ENCODE peak calls at places on chromosomes 4 and X, in six cellular contexts. G is OCI-LY7, Y is HCT116, X is SK-N-SH, K is GM23248, U is GM23338. Q is an unnamed sample. For H3K9me2, the result is how much of the 10 kb centered on the place peaks cover.

GRCh38 chr4:73589261-73589847 is 30.9 kb downstream of the RASSF6 start:
- DNase-seq in U (no peak), X (no peak), G (no peak), Y (no peak), K (peak), Q (peak)

GRCh38 chr4:122625156-122625555 is 4.3 kb upstream of the IL21 start:
- DNase-seq in X (no peak), U (no peak), G (no peak), K (peak), Y (no peak), Q (no peak)

GRCh38 chr4:99144070-99144469 is at the start of gene ADH4:
- DNase-seq in K (peak), Y (no peak), G (no peak), X (no peak), U (no peak), Q (no peak)

GRCh38 chr4:101086801-101087586 is 260.3 kb downstream of the PPP3CA start:
- DNase-seq in G (peak), K (no peak), Y (no peak), U (peak), X (no peak), Q (no peak)

GRCh38 chr4:137125011-137125410 is 407.3 kb downstream of the PCDH18 start:
- DNase-seq in U (no peak), X (no peak), Y (peak), K (peak), G (no peak), Q (no peak)

GRCh38 chr4:175986-176385 is 51.7 kb downstream of the ZNF718 start:
- DNase-seq in G (no peak), X (no peak), Y (no peak), K (no peak), U (no peak), Q (no peak)

GRCh38 chr4:110249687-110250387 is 51.4 kb upstream of the ELOVL6 start:
- DNase-seq in G (no peak), K (peak), X (no peak), Y (no peak), U (no peak), Q (no peak)

GRCh38 chr4:28479666-28480065 is 1619.0 kb downstream of the STIM2 start:
- DNase-seq in X (no peak), Y (no peak), K (no peak), U (peak), G (no peak), Q (no peak)

GRCh38 chrX:84735025-84735424 is 232.8 kb upstream of the HDX start:
- DNase-seq in K (no peak), U (no peak), X (no peak), G (no peak), Y (no peak), Q (no peak)

GRCh38 chrX:133085785-133086184 is 11.1 kb downstream of the USP26 start:
- DNase-seq in X (no peak), G (no peak), K (no peak), U (no peak), Y (no peak), Q (no peak)

GRCh38 chrX:102765794-102766193 is 45.3 kb downstream of the GPRASP3 start:
- DNase-seq in X (no peak), Y (no peak), G (no peak), U (no peak), K (peak), Q (no peak)

GRCh38 chrX:142998447-142999208 is 27.1 kb upstream of the SPANXN4 start:
- DNase-seq in G (no peak), X (no peak), Y (no peak), K (no peak), U (no peak), Q (no peak)

GRCh38 chr4:121564840-121565375 is 131.9 kb downstream of the ANXA5 start:
- DNase-seq in K (peak), X (no peak), G (no peak), Y (no peak), U (no peak), Q (no peak)

GRCh38 chrX:23904096-23904495 is 3.6 kb downstream of the APOO start:
- DNase-seq in G (no peak), Y (no peak), K (no peak), X (no peak), U (no peak), Q (peak)

GRCh38 chr4:126991965-126992364 is 640.8 kb upstream of the INTU start:
- DNase-seq in K (peak), Y (no peak), G (no peak), U (no peak), X (no peak), Q (no peak)

GRCh38 chr4:113407409-113407808 is 354.1 kb downstream of the CAMK2D start:
- DNase-seq in X (no peak), Y (no peak), G (peak), K (no peak), U (peak), Q (no peak)

GRCh38 chrX:64842492-64842891 is 133.8 kb downstream of the ZC4H2 start:
- DNase-seq in Y (no peak), X (no peak), K (no peak), U (no peak), G (peak), Q (no peak)

GRCh38 chr4:4637710-4638109 is 95.9 kb upstream of the STX18 start:
- DNase-seq in X (no peak), K (no peak), Y (peak), U (no peak), G (no peak), Q (no peak)

GRCh38 chr4:137530176-137530575 is 2.1 kb downstream of the PCDH18 start:
- DNase-seq in Y (no peak), G (no peak), X (no peak), U (no peak), K (peak), Q (no peak)

GRCh38 chrX:102768984-102769761 is 48.6 kb downstream of the GPRASP3 start:
- DNase-seq in X (peak), U (peak), G (peak), Y (peak), K (peak), Q (peak)

GRCh38 chr4:173801876-173802713 is 272.1 kb upstream of the HAND2 start:
- DNase-seq in G (no peak), K (peak), Y (no peak), U (no peak), X (no peak), Q (no peak)

GRCh38 chr4:101346562-101347266 is 612 bp downstream of the PPP3CA start:
- DNase-seq in X (no peak), G (peak), K (peak), Y (no peak), U (peak), Q (peak)

GRCh38 chr4:128831526-128832252 is 22.2 kb downstream of the JADE1 start:
- DNase-seq in X (peak), Y (no peak), U (peak), G (no peak), K (no peak), Q (no peak)

GRCh38 chrX:68758671-68759070 is 70.2 kb upstream of the EFNB1 start:
- DNase-seq in U (no peak), G (no peak), K (no peak), Y (no peak), X (no peak), Q (no peak)

GRCh38 chr4:12399781-12400180 is 971.1 kb upstream of the HS3ST1 start:
- DNase-seq in X (no peak), G (no peak), K (no peak), Y (no peak), U (no peak), Q (no peak)

GRCh38 chr4:186693894-186694293 is 29.8 kb downstream of the FAT1 start:
- DNase-seq in U (no peak), Y (no peak), X (no peak), G (no peak), K (no peak), Q (no peak)
- H3K4me2 ChIP-seq in U (no peak), Y (peak), X (no peak), G (no peak), K (peak), Q (no peak)

GRCh38 chr4:7273741-7274297 is 81.5 kb downstream of the SORCS2 start:
- DNase-seq in G (no peak), U (no peak), K (no peak), Y (no peak), X (no peak), Q (no peak)
- H3K9me2 ChIP-seq in G (under half), U (under half), K (under half), Y (under half), X (under half), Q (under half)

GRCh38 chrX:40573763-40574162 is 7.0 kb upstream of the ATP6AP2 start:
- DNase-seq in Y (no peak), G (peak), X (no peak), U (peak), K (peak), Q (peak)
- H3K4me2 ChIP-seq in Y (no peak), G (no peak), X (no peak), U (no peak), K (no peak), Q (no peak)

GRCh38 chr4:182465979-182466378 is 222.8 kb downstream of the TENM3 start:
- DNase-seq in X (no peak), Y (no peak), G (no peak), K (no peak), U (no peak), Q (no peak)
- H3K9me2 ChIP-seq in X (under half), Y (under half), G (under half), K (under half), U (under half), Q (under half)

GRCh38 chr4:153838564-153838963 is 49.7 kb upstream of the SFRP2 start:
- DNase-seq in X (no peak), K (no peak), G (no peak), Y (no peak), U (no peak), Q (no peak)

GRCh38 chr4:153844144-153844543 is 55.3 kb upstream of the SFRP2 start:
- DNase-seq in G (no peak), U (no peak), K (no peak), X (no peak), Y (no peak), Q (no peak)
- H3K4me2 ChIP-seq in G (no peak), U (no peak), K (no peak), X (no peak), Y (no peak), Q (no peak)

GRCh38 chrX:5752831-5753230 is 475.8 kb downstream of the NLGN4X start:
- DNase-seq in X (no peak), K (no peak), U (no peak), G (no peak), Y (no peak), Q (no peak)

GRCh38 chrX:5748751-5749150 is 479.9 kb downstream of the NLGN4X start:
- DNase-seq in Y (no peak), K (no peak), U (no peak), G (no peak), X (no peak), Q (no peak)

DNA sequence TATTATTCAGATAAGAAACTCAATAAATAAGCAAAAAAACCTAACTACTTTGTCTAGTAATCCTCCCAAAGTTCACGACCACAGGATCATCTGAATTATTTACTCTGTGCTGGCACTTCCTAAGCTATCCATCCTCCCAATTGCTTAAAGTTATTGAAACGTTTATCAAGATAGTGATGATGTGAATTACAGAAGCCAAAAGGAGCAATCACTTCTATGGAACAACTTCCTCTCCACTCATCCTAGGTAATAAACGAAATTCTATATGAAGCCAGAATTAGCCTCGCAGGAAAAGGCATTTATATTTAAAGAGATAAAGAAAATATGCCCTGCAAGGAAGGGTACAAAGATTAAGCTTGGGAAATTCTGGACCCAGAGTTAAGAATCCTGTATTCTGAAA is 475.4 kb downstream of the NLGN4X start:
- DNase-seq in Y (no peak), X (no peak), U (no peak), G (no peak), K (no peak), Q (no peak)
- H3K9me2 ChIP-seq in Y (under half), X (under half), U (under half), G (under half), K (under half), Q (under half)